ENCODE peak calls at places on chromosomes 7 and 10, in six cellular contexts. A is WTC11, K is GM06990, U is neural crest cell, R is Calu3, T is progenitor cell of endocrine pancreas. C is an unnamed sample.

GRCh38 chr7:116617878-116618277 is 54.1 kb upstream of the MET start:
- DNase-seq in A (no peak), K (no peak), U (no peak), R (no peak), T (no peak), C (no peak)

GRCh38 chr7:72493850-72494661 is 81.9 kb upstream of the CALN1 start:
- DNase-seq in A (peak), K (peak), U (peak), R (peak), T (peak), C (peak)

GRCh38 chr10:47316131-47316530 is 6.1 kb upstream of the GDF2 start:
- DNase-seq in A (no peak), K (no peak), U (no peak), R (no peak), T (no peak), C (no peak)

GRCh38 chr10:126160971-126161630 is 227.2 kb downstream of the ADAM12 start:
- DNase-seq in A (peak), K (no peak), U (no peak), R (no peak), T (no peak), C (no peak)

GRCh38 chr10:44952779-44953231 is 6.8 kb upstream of the RASSF4 start:
- DNase-seq in A (no peak), K (no peak), U (peak), R (no peak), T (no peak), C (no peak)

GRCh38 chr7:38398725-38399321 is 125.4 kb upstream of the TARP start:
- DNase-seq in A (peak), K (no peak), U (peak), R (peak), T (peak), C (peak)

GRCh38 chr10:122494173-122494820 is 32.9 kb downstream of the HTRA1 start:
- DNase-seq in A (no peak), K (no peak), U (no peak), R (no peak), T (no peak), C (no peak)

GRCh38 chr10:13268841-13269240 is 31.0 kb downstream of the PHYH start:
- DNase-seq in A (no peak), K (no peak), U (no peak), R (no peak), T (no peak), C (no peak)

GRCh38 chr7:30166155-30166840 is 31.5 kb downstream of the MTURN start:
- DNase-seq in A (no peak), K (no peak), U (no peak), R (peak), T (no peak), C (no peak)

GRCh38 chr10:85863301-85864172 is 503.1 kb downstream of the GRID1 start:
- DNase-seq in A (no peak), K (no peak), U (no peak), R (no peak), T (no peak), C (no peak)

GRCh38 chr10:93816123-93816747 is 58.5 kb downstream of the LGI1 start:
- DNase-seq in A (peak), K (peak), U (peak), R (peak), T (peak), C (peak)

GRCh38 chr7:6636741-6637543 is at the start of gene ZNF316:
- DNase-seq in A (no peak), K (peak), U (peak), R (peak), T (peak), C (peak)

GRCh38 chr7:41058986-41059741 is 643.7 kb downstream of the INHBA start:
- DNase-seq in A (peak), K (no peak), U (no peak), R (peak), T (no peak), C (no peak)

GRCh38 chr10:92239185-92239599 is 51.7 kb downstream of the CPEB3 start:
- DNase-seq in A (no peak), K (no peak), U (no peak), R (no peak), T (no peak), C (no peak)

GRCh38 chr10:70619271-70620019 is 16.9 kb upstream of the PRF1 start:
- DNase-seq in A (no peak), K (no peak), U (no peak), R (no peak), T (no peak), C (no peak)

GRCh38 chr7:128672927-128673517 is 930 bp downstream of the GARIN1A start:
- DNase-seq in A (peak), K (no peak), U (peak), R (no peak), T (no peak), C (peak)

GRCh38 chr10:44860811-44861751 is 50.1 kb upstream of the TMEM72 start:
- DNase-seq in A (no peak), K (no peak), U (no peak), R (no peak), T (no peak), C (no peak)

GRCh38 chr7:14207154-14207553 is 217.7 kb upstream of the ETV1 start:
- DNase-seq in A (no peak), K (no peak), U (no peak), R (peak), T (no peak), C (no peak)

GRCh38 chr7:149599636-149600206 is 102.1 kb upstream of the ZNF746 start:
- DNase-seq in A (no peak), K (peak), U (no peak), R (no peak), T (no peak), C (no peak)

GRCh38 chr7:140653319-140654108 is 12.9 kb upstream of the DENND2A start:
- DNase-seq in A (peak), K (no peak), U (peak), R (peak), T (peak), C (peak)

GRCh38 chr7:93957767-93958166 is 36.2 kb downstream of the GNG11 start:
- DNase-seq in A (no peak), K (no peak), U (no peak), R (no peak), T (no peak), C (no peak)

GRCh38 chr10:102718220-102718619 is 3.8 kb downstream of the SFXN2 start:
- DNase-seq in A (peak), K (no peak), U (no peak), R (no peak), T (no peak), C (no peak)

DNA sequence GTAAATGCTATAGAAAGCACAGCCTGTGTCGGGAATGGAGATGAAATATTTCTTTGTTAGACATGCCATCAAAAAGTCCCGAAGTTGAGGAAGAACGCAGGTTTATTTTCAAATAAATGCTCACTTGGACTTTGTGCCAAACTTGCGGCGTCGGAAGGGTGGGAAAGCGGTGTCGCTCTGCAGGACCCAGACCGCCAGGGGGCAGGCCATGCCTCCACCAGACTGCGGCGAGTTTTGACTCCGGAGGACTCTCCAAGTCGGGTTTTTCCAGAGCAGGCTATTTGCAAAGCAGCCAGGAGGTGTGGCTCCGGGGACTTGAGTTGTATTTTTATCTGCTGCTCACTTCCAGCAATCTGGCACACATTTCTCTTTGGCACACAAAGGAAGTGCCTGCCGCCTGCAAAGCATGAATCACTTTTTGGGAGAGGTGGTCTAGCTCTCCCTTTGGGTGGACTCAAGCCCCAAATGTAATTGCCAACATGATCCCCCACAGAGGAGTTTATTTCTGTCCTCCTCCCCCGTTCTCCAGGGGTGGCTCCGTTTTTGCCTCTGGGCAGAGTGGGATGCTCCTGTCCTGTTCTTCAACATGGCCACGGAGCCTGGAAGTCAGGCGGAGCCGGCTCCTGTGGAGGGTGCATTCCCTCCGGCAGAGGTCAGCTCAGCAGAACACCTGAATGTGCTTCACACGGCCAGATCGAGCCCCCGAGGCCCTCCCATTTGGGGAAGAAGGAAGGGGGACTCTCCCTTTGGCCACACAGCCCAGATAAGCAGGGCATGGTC is 82.3 kb upstream of the GPR26 start:
- DNase-seq in A (peak), K (peak), U (peak), R (peak), T (peak), C (peak)
- TF ChIP-seq CTCF in A (peak), K (peak), U (peak), R (peak), T (peak), C (peak)

GRCh38 chr7:21300692-21301091 is 127.2 kb upstream of the SP4 start:
- DNase-seq in A (no peak), K (no peak), U (no peak), R (peak), T (no peak), C (no peak)
- TF ChIP-seq CTCF in A (no peak), K (peak), U (peak), R (peak), T (peak), C (peak)

DNA sequence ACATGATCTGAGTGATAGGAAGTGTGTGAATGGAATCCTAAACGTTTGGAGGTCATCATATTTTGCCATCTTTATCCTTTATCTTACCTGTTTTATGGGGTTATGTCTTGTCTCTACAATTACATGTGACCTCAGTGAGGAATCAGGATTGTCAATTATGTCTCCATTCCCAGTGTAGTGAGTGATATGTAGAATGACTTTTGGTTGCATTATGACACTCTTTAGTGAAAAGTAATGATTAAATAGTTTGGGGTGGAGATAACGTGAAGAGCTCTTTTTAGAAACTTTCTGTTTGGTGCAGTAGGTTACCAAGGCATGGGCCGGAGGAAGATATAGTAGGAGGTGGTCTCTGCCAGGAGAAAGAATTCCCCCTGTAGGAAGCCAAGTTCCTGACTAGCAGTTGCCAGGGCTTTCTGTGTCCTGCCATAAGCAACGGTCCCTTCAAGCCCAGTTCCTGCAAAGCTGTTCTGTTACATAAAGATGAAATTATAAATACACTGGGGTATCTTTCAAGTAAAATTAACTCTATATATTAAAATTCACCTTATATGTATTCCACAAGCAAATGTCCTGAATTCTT is 228.2 kb downstream of the NSUN6 start:
- DNase-seq in A (no peak), K (no peak), U (no peak), R (no peak), T (no peak), C (no peak)
- TF ChIP-seq CTCF in A (no peak), K (no peak), U (no peak), R (no peak), T (no peak), C (no peak)

DNA sequence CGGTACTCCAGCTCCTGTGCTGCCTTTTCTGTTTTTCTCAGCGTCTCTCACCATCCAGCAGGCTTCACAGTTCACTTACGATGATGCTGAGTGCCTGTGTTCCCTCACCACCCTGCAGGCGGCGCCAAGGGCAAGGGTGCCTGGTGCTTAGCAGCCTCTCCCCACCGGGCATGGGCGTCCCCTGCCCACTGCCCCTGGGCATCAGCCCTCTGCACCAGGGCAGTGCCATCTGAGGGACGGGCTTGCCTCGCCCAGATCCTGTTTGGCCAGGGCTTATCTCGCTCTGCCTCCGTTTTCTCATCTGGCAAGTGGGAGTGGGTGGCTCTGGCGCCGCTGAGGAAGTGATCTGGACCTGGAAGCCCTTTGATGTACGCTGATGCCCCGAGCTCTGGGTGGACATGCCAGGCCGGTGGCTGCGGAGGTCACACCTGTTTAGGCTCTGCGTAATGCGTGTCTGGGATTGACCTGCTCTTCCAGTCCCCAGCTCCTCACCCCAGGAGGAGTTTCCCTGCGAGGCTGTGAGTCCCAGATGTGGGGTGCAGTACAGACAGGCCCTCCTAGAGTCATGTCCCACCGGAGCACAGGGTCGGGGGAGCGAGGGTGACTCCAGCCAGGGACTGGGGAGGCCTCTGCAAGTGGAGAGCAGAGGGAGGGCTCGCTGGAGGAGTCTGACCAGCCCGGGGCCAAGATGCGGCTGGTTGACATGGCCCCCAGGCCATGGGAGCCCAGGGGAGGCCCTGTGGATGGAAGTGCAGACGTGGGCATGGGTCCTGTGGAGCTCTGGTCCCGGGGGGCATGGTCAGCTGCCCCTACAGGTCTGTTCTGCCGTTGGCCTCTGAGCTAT is 11.8 kb downstream of the TTYH3 start:
- DNase-seq in A (peak), K (no peak), U (no peak), R (no peak), T (no peak), C (no peak)
- TF ChIP-seq CTCF in A (no peak), K (peak), U (no peak), R (peak), T (no peak), C (peak)

GRCh38 chr10:115136616-115137015 is 43.5 kb downstream of the ATRNL1 start:
- DNase-seq in A (no peak), K (no peak), U (no peak), R (no peak), T (no peak), C (no peak)
- TF ChIP-seq CTCF in A (no peak), K (no peak), U (no peak), R (no peak), T (no peak), C (no peak)

DNA sequence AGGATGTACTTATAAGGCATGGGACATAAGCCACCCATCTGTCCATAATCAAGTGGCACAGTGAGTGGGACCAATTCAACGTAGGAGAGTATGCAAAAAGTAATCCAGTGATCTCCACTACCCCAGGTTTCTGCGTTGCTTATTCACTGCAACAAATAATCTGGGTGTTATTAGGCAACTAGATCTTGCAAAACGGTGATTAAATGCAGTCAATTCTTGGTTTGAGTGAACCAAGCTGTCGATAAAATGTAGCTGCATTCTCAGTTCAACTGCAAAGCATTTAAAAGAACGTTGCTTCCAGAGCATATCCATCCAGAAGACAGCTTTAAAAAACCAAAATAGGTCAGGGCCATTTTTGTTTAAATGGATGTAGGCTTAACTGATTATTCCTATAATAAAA is 5.0 kb downstream of the LSMEM1 start:
- DNase-seq in A (no peak), K (no peak), U (no peak), R (no peak), T (no peak), C (no peak)
- TF ChIP-seq CTCF in A (no peak), K (no peak), U (no peak), R (no peak), T (no peak), C (no peak)

GRCh38 chr10:114398587-114399331 is 5.5 kb downstream of the AFAP1L2 start:
- DNase-seq in A (no peak), K (no peak), U (no peak), R (no peak), T (no peak), C (no peak)

GRCh38 chr10:114399576-114399975 is 4.7 kb downstream of the AFAP1L2 start:
- DNase-seq in A (no peak), K (no peak), U (no peak), R (no peak), T (no peak), C (no peak)

GRCh38 chr10:114396455-114396854 is 7.8 kb downstream of the AFAP1L2 start:
- DNase-seq in A (no peak), K (no peak), U (no peak), R (no peak), T (no peak), C (no peak)

GRCh38 chr10:114395361-114396022 is 8.8 kb downstream of the AFAP1L2 start:
- DNase-seq in A (no peak), K (no peak), U (no peak), R (no peak), T (no peak), C (no peak)

DNA sequence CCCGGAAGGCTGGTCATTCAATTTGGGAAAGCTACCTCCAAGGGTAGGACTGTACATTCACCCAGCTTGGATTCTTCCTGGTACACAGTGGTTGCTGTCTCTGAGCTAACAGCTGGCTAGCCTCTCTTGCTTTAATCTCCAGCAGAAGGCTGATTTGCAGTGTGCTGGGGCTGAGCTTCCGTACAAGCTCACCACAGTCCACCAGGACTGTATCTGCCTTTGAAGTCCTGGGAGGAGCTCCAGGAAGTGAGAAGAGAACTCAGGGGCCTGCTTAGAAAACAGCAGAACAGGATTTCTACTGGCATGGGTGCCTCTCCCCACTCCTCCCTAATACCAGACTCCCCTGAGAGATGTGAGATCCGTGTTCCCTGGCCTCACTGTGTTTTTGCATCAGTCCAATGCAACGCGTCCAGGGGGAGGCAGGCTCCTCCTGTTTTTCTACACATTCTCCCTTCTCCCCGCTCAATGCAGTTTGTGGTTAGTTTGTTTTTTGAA is 6.6 kb downstream of the AFAP1L2 start:
- DNase-seq in A (no peak), K (no peak), U (no peak), R (no peak), T (no peak), C (no peak)
- TF ChIP-seq CTCF in A (no peak), K (no peak), U (no peak), R (no peak), T (no peak), C (no peak)